ENCODE peak calls at places on chromosomes 5 and 9, in eight cellular contexts. One of them, this sample, is unnamed.

GRCh38 chr5:26894719-26895263 is 143.6 kb downstream of the CDH9 start:
- DNase-seq in stomach: no peak
- DNase-seq in tibial nerve: no peak
- DNase-seq in A549: no peak
- DNase-seq in ovary: no peak
- DNase-seq in transverse colon: no peak
- DNase-seq in SK-N-SH: no peak
- DNase-seq in sigmoid colon: no peak
- DNase-seq in this sample: no peak

GRCh38 chr9:88372103-88372694 is 16.0 kb upstream of the SPIN1 start:
- DNase-seq in transverse colon: no peak
- DNase-seq in ovary: no peak
- DNase-seq in tibial nerve: no peak
- DNase-seq in A549: no peak
- DNase-seq in sigmoid colon: no peak
- DNase-seq in stomach: no peak
- DNase-seq in SK-N-SH: no peak
- DNase-seq in this sample: no peak

GRCh38 chr9:110427497-110428104 is 89.9 kb upstream of the TXNDC8 start:
- DNase-seq in stomach: peak
- DNase-seq in transverse colon: peak
- DNase-seq in SK-N-SH: peak
- DNase-seq in ovary: no peak
- DNase-seq in tibial nerve: no peak
- DNase-seq in A549: peak
- DNase-seq in sigmoid colon: no peak
- DNase-seq in this sample: no peak

GRCh38 chr9:137178201-137178938 is 6.5 kb upstream of the TMEM210 start:
- DNase-seq in A549: no peak
- DNase-seq in transverse colon: no peak
- DNase-seq in stomach: no peak
- DNase-seq in tibial nerve: no peak
- DNase-seq in sigmoid colon: no peak
- DNase-seq in ovary: no peak
- DNase-seq in SK-N-SH: no peak
- DNase-seq in this sample: no peak

GRCh38 chr5:177472460-177473441 is 683 bp downstream of the DBN1 start:
- DNase-seq in SK-N-SH: peak
- DNase-seq in tibial nerve: no peak
- DNase-seq in transverse colon: peak
- DNase-seq in stomach: peak
- DNase-seq in sigmoid colon: peak
- DNase-seq in A549: no peak
- DNase-seq in ovary: peak
- DNase-seq in this sample: no peak

GRCh38 chr5:140611020-140611521 is 21.9 kb downstream of the CD14 start:
- DNase-seq in sigmoid colon: no peak
- DNase-seq in SK-N-SH: no peak
- DNase-seq in tibial nerve: no peak
- DNase-seq in transverse colon: no peak
- DNase-seq in stomach: no peak
- DNase-seq in A549: no peak
- DNase-seq in ovary: no peak
- DNase-seq in this sample: no peak

GRCh38 chr9:27468450-27469110 is 55.5 kb upstream of the IFNK start:
- DNase-seq in A549: no peak
- DNase-seq in ovary: no peak
- DNase-seq in transverse colon: no peak
- DNase-seq in SK-N-SH: no peak
- DNase-seq in tibial nerve: no peak
- DNase-seq in sigmoid colon: no peak
- DNase-seq in stomach: no peak
- DNase-seq in this sample: no peak

GRCh38 chr9:79809931-79810330 is 238.2 kb downstream of the TLE4 start:
- DNase-seq in transverse colon: no peak
- DNase-seq in tibial nerve: no peak
- DNase-seq in sigmoid colon: no peak
- DNase-seq in SK-N-SH: no peak
- DNase-seq in stomach: no peak
- DNase-seq in ovary: no peak
- DNase-seq in A549: no peak
- DNase-seq in this sample: no peak

GRCh38 chr9:36625006-36625600 is 52.4 kb downstream of the MELK start:
- DNase-seq in A549: peak
- DNase-seq in transverse colon: peak
- DNase-seq in stomach: no peak
- DNase-seq in ovary: peak
- DNase-seq in SK-N-SH: no peak
- DNase-seq in sigmoid colon: peak
- DNase-seq in tibial nerve: no peak
- DNase-seq in this sample: no peak

GRCh38 chr5:136309932-136310598 is 55.3 kb downstream of the TRPC7 start:
- DNase-seq in ovary: no peak
- DNase-seq in tibial nerve: no peak
- DNase-seq in stomach: no peak
- DNase-seq in A549: no peak
- DNase-seq in sigmoid colon: no peak
- DNase-seq in SK-N-SH: no peak
- DNase-seq in transverse colon: no peak
- DNase-seq in this sample: no peak

GRCh38 chr5:3564136-3564535 is 31.5 kb upstream of the IRX1 start:
- DNase-seq in sigmoid colon: no peak
- DNase-seq in transverse colon: no peak
- DNase-seq in stomach: no peak
- DNase-seq in tibial nerve: no peak
- DNase-seq in ovary: no peak
- DNase-seq in SK-N-SH: no peak
- DNase-seq in A549: no peak
- DNase-seq in this sample: no peak

GRCh38 chr5:74433255-74434123 is 207.0 kb downstream of the ENC1 start:
- DNase-seq in tibial nerve: no peak
- DNase-seq in SK-N-SH: no peak
- DNase-seq in ovary: no peak
- DNase-seq in sigmoid colon: no peak
- DNase-seq in A549: no peak
- DNase-seq in transverse colon: no peak
- DNase-seq in stomach: no peak
- DNase-seq in this sample: no peak

GRCh38 chr5:156473271-156473935 is 146.4 kb downstream of the SGCD start:
- DNase-seq in stomach: no peak
- DNase-seq in ovary: no peak
- DNase-seq in tibial nerve: no peak
- DNase-seq in sigmoid colon: no peak
- DNase-seq in A549: peak
- DNase-seq in transverse colon: no peak
- DNase-seq in SK-N-SH: no peak
- DNase-seq in this sample: no peak

GRCh38 chr5:15620501-15620900 is 120.5 kb downstream of the FBXL7 start:
- DNase-seq in SK-N-SH: no peak
- DNase-seq in transverse colon: no peak
- DNase-seq in sigmoid colon: no peak
- DNase-seq in ovary: no peak
- DNase-seq in A549: no peak
- DNase-seq in tibial nerve: peak
- DNase-seq in stomach: no peak
- DNase-seq in this sample: peak

GRCh38 chr5:172701336-172702061 is 60.4 kb downstream of the NEURL1B start:
- DNase-seq in A549: no peak
- DNase-seq in stomach: no peak
- DNase-seq in ovary: peak
- DNase-seq in transverse colon: no peak
- DNase-seq in tibial nerve: no peak
- DNase-seq in sigmoid colon: peak
- DNase-seq in SK-N-SH: no peak
- DNase-seq in this sample: no peak
- TF ChIP-seq EP300 in A549: no peak
- TF ChIP-seq EP300 in stomach: no peak
- TF ChIP-seq EP300 in ovary: no peak
- TF ChIP-seq EP300 in transverse colon: no peak
- TF ChIP-seq EP300 in tibial nerve: no peak
- TF ChIP-seq EP300 in sigmoid colon: no peak
- TF ChIP-seq EP300 in SK-N-SH: no peak
- TF ChIP-seq EP300 in this sample: no peak

GRCh38 chr9:78004478-78005229 is 27.0 kb downstream of the GNAQ start:
- DNase-seq in ovary: no peak
- DNase-seq in sigmoid colon: no peak
- DNase-seq in stomach: no peak
- DNase-seq in SK-N-SH: no peak
- DNase-seq in transverse colon: no peak
- DNase-seq in A549: peak
- DNase-seq in tibial nerve: no peak
- DNase-seq in this sample: no peak
- TF ChIP-seq CTCF in ovary: no peak
- TF ChIP-seq CTCF in sigmoid colon: peak
- TF ChIP-seq CTCF in stomach: no peak
- TF ChIP-seq CTCF in SK-N-SH: peak
- TF ChIP-seq CTCF in transverse colon: peak
- TF ChIP-seq CTCF in A549: peak
- TF ChIP-seq CTCF in tibial nerve: no peak
- TF ChIP-seq CTCF in this sample: no peak

GRCh38 chr5:94431696-94432095 is 186.7 kb downstream of the KIAA0825 start:
- DNase-seq in tibial nerve: no peak
- DNase-seq in transverse colon: no peak
- DNase-seq in sigmoid colon: no peak
- DNase-seq in A549: no peak
- DNase-seq in ovary: no peak
- DNase-seq in SK-N-SH: no peak
- DNase-seq in stomach: no peak
- DNase-seq in this sample: no peak

GRCh38 chr5:94432499-94432898 is 185.9 kb downstream of the KIAA0825 start:
- DNase-seq in stomach: no peak
- DNase-seq in transverse colon: no peak
- DNase-seq in SK-N-SH: no peak
- DNase-seq in A549: no peak
- DNase-seq in tibial nerve: no peak
- DNase-seq in ovary: no peak
- DNase-seq in sigmoid colon: no peak
- DNase-seq in this sample: no peak

GRCh38 chr5:94429566-94429965 is 188.8 kb downstream of the KIAA0825 start:
- DNase-seq in SK-N-SH: no peak
- DNase-seq in stomach: no peak
- DNase-seq in sigmoid colon: no peak
- DNase-seq in ovary: no peak
- DNase-seq in A549: no peak
- DNase-seq in transverse colon: no peak
- DNase-seq in tibial nerve: no peak
- DNase-seq in this sample: no peak

DNA sequence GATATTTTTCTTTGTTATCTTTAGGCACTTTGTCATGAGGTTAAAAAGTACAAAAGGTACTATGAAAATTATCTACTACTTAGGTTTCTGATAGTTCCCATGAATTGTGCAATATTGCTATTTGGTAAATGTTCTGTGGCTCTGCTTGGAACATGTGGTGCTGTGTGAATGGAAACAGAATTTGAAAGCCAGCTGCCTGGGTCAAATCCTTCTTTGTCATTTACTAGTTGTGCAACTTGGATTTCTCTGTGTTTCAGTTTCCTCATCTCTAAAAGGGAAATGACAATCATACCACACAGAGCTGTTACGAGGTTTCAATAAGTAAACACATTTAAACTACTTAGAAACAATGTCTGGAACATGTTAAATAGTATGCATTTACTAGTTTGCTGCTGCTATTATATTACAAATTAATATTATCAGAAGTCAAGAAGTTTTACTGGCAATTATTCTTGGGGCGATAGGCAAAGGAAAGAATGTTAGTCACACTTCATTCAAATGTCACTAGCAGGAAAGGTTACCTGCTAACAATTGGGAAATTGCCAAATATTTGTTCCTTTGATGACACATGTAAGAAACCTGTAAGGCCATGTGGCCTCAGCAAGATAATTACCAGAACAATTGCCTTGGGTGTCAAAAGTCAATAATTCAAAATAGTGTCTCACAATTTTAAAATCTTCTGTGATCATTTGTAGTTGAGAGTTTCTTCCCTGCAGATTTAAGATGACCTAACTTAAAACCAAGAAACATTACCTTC is 184.8 kb downstream of the KIAA0825 start:
- DNase-seq in stomach: peak
- DNase-seq in transverse colon: no peak
- DNase-seq in SK-N-SH: no peak
- DNase-seq in A549: no peak
- DNase-seq in tibial nerve: no peak
- DNase-seq in ovary: no peak
- DNase-seq in sigmoid colon: peak
- DNase-seq in this sample: no peak
- TF ChIP-seq EP300 in stomach: no peak
- TF ChIP-seq EP300 in transverse colon: no peak
- TF ChIP-seq EP300 in SK-N-SH: no peak
- TF ChIP-seq EP300 in A549: no peak
- TF ChIP-seq EP300 in tibial nerve: no peak
- TF ChIP-seq EP300 in ovary: no peak
- TF ChIP-seq EP300 in sigmoid colon: no peak
- TF ChIP-seq EP300 in this sample: no peak

GRCh38 chr5:79901631-79902030 is 89.4 kb downstream of the MTX3 start:
- DNase-seq in stomach: no peak
- DNase-seq in ovary: no peak
- DNase-seq in A549: no peak
- DNase-seq in sigmoid colon: no peak
- DNase-seq in transverse colon: no peak
- DNase-seq in tibial nerve: no peak
- DNase-seq in SK-N-SH: no peak
- DNase-seq in this sample: no peak
- TF ChIP-seq CTCF in stomach: no peak
- TF ChIP-seq CTCF in ovary: no peak
- TF ChIP-seq CTCF in A549: no peak
- TF ChIP-seq CTCF in sigmoid colon: no peak
- TF ChIP-seq CTCF in transverse colon: no peak
- TF ChIP-seq CTCF in tibial nerve: no peak
- TF ChIP-seq CTCF in SK-N-SH: no peak
- TF ChIP-seq CTCF in this sample: no peak

This sample was measured in suprapubic skin.